ENCODE peak calls at places on chromosome 7, in four cellular contexts. T is psoas muscle, N is heart left ventricle, B is PC-3. X is an unnamed sample. For H3K4me1, the result is how much of the 10 kb centered on the place peaks cover.

GRCh38 chr7:150977382-150978135 is 562 bp downstream of the KCNH2 start:
- DNase-seq in N (no peak), T (no peak), B (no peak), X (peak)

GRCh38 chr7:42155836-42156540 is 81.0 kb downstream of the GLI3 start:
- DNase-seq in T (no peak), N (no peak), B (no peak), X (peak)

GRCh38 chr7:73717991-73718405 is 1.5 kb downstream of the STX1A start:
- DNase-seq in T (no peak), B (peak), N (no peak), X (no peak)

GRCh38 chr7:25851332-25852248 is 300.4 kb upstream of the NFE2L3 start:
- DNase-seq in N (peak), T (peak), B (peak), X (peak)

GRCh38 chr7:139737221-139738100 is 40.3 kb downstream of the HIPK2 start:
- DNase-seq in T (no peak), B (no peak), N (no peak), X (no peak)

GRCh38 chr7:35599642-35600041 is 95.3 kb downstream of the HERPUD2 start:
- DNase-seq in T (no peak), B (no peak), N (no peak), X (no peak)

GRCh38 chr7:16951483-16952080 is 69.8 kb upstream of the AGR3 start:
- DNase-seq in B (peak), T (no peak), N (no peak), X (no peak)

GRCh38 chr7:44581426-44581906 is 565 bp downstream of the TMED4 start:
- DNase-seq in N (peak), B (no peak), T (no peak), X (peak)

GRCh38 chr7:136998495-136998894 is 130.0 kb downstream of the CHRM2 start:
- DNase-seq in T (no peak), B (peak), N (no peak), X (no peak)

GRCh38 chr7:28517206-28517605 is 104.9 kb downstream of the CREB5 start:
- DNase-seq in T (no peak), B (no peak), N (no peak), X (no peak)

GRCh38 chr7:41579961-41580935 is 122.6 kb downstream of the INHBA start:
- DNase-seq in B (peak), T (no peak), N (no peak), X (peak)

GRCh38 chr7:128705891-128706333 is 33.2 kb upstream of the CALU start:
- DNase-seq in T (no peak), B (peak), N (no peak), X (no peak)

GRCh38 chr7:706721-707120 is 19.8 kb upstream of the DNAAF5 start:
- DNase-seq in B (no peak), T (no peak), N (peak), X (no peak)

GRCh38 chr7:15737586-15737985 is 51.1 kb upstream of the MEOX2 start:
- DNase-seq in N (no peak), B (no peak), T (no peak), X (no peak)

GRCh38 chr7:108079291-108080057 is 50.7 kb downstream of the LAMB4 start:
- DNase-seq in T (no peak), B (peak), N (no peak), X (no peak)

GRCh38 chr7:122438492-122438891 is 133.9 kb upstream of the FEZF1 start:
- DNase-seq in T (no peak), B (no peak), N (no peak), X (no peak)

GRCh38 chr7:95693551-95694333 is 78.6 kb upstream of the DYNC1I1 start:
- DNase-seq in T (no peak), B (peak), N (no peak), X (peak)

GRCh38 chr7:131105803-131106680 is 221.6 kb upstream of the MKLN1 start:
- DNase-seq in B (peak), N (peak), T (peak), X (peak)

GRCh38 chr7:18504965-18505364 is 9.4 kb downstream of the HDAC9 start:
- DNase-seq in B (no peak), T (no peak), N (no peak), X (no peak)

GRCh38 chr7:97313900-97314299 is 196.4 kb downstream of the SDHAF3 start:
- DNase-seq in B (no peak), N (no peak), T (no peak), X (no peak)

GRCh38 chr7:91718071-91718470 is 162.4 kb downstream of the MTERF1 start:
- DNase-seq in N (no peak), T (no peak), B (peak), X (no peak)

GRCh38 chr7:46567858-46568257 is 646.8 kb upstream of the IGFBP3 start:
- DNase-seq in T (no peak), N (no peak), B (no peak), X (no peak)

GRCh38 chr7:149772821-149773425 is 465 bp downstream of the ZNF467 start:
- DNase-seq in B (peak), N (no peak), T (no peak), X (peak)

GRCh38 chr7:105364748-105365147 is 24.0 kb downstream of the SRPK2 start:
- DNase-seq in N (no peak), B (no peak), T (no peak), X (no peak)

GRCh38 chr7:6640246-6640721 is 3.2 kb downstream of the ZNF316 start:
- DNase-seq in T (no peak), N (no peak), B (no peak), X (peak)

GRCh38 chr7:137987968-137988367 is 13.9 kb downstream of the CREB3L2 start:
- DNase-seq in T (no peak), B (no peak), N (no peak), X (no peak)

GRCh38 chr7:76048668-76048988 is 722 bp downstream of the MDH2 start:
- DNase-seq in T (peak), N (no peak), B (peak), X (peak)

GRCh38 chr7:50856821-50857220 is 74.1 kb upstream of the GRB10 start:
- DNase-seq in B (no peak), N (no peak), T (no peak), X (no peak)

GRCh38 chr7:139958599-139959380 is 104.0 kb downstream of the PARP12 start:
- DNase-seq in B (no peak), N (no peak), T (no peak), X (no peak)

GRCh38 chr7:84060760-84061261 is 133.8 kb downstream of the SEMA3A start:
- DNase-seq in N (no peak), T (no peak), B (peak), X (no peak)

GRCh38 chr7:73521636-73522080 is 435 bp downstream of the BAZ1B start:
- DNase-seq in T (peak), N (peak), B (peak), X (peak)

GRCh38 chr7:82362129-82362528 is 81.4 kb downstream of the CACNA2D1 start:
- DNase-seq in N (no peak), B (no peak), T (no peak), X (no peak)

GRCh38 chr7:66554326-66554725 is 74.4 kb upstream of the KCTD7 start:
- DNase-seq in B (no peak), N (no peak), T (no peak), X (no peak)

GRCh38 chr7:66556549-66557213 is 72.0 kb upstream of the KCTD7 start:
- DNase-seq in T (no peak), B (no peak), N (no peak), X (no peak)

GRCh38 chr7:66556177-66556548 is 72.5 kb upstream of the KCTD7 start:
- DNase-seq in T (no peak), B (no peak), N (no peak), X (no peak)

GRCh38 chr7:66549466-66549865 is 79.2 kb upstream of the KCTD7 start:
- DNase-seq in T (no peak), N (no peak), B (no peak), X (no peak)

DNA sequence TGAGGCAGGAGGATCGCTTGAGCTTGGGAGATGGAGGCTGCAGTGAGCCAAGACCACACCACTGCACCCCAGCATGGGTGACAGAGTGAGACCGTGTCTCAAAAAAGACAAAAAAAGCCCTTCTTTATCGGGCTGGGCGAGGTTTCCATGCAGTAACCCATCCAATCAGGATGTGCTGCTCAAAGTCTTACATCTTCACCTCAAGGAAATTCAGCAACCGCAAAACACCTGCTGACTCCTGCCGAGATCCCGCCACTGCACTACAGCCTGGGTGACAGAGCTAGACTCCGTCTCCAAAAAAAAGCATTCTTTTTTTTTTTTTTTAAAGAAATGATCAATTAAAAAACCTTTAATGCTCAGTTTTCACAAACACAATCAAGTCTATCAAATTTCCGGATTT is 75.7 kb upstream of the KCTD7 start:
- DNase-seq in N (no peak), B (no peak), T (no peak), X (no peak)
- H3K27ac ChIP-seq in N (no peak), B (peak), T (no peak), X (no peak)

DNA sequence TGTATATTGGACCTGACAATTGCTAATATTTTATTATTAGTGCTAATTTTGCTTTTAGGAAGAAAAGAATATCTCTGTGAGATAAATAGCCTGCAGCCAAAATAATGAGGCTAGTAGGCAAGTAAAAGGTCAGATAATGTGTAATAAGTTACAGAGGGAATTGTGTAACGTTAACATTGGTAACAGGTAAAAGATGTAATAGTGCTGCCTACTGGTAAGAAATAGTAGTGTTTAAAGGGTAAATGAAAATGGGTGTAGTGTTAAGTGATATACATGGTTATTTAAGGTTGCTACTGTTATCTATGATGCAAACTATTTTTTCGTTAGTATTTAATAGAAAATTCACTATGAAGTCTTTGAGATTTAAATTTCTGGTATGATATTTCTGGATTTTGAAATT is 9.2 kb upstream of the FOXP2 start:
- DNase-seq in T (no peak), N (no peak), B (peak), X (peak)
- TF ChIP-seq CTCF in T (peak), N (peak), B (peak), X (peak)

DNA sequence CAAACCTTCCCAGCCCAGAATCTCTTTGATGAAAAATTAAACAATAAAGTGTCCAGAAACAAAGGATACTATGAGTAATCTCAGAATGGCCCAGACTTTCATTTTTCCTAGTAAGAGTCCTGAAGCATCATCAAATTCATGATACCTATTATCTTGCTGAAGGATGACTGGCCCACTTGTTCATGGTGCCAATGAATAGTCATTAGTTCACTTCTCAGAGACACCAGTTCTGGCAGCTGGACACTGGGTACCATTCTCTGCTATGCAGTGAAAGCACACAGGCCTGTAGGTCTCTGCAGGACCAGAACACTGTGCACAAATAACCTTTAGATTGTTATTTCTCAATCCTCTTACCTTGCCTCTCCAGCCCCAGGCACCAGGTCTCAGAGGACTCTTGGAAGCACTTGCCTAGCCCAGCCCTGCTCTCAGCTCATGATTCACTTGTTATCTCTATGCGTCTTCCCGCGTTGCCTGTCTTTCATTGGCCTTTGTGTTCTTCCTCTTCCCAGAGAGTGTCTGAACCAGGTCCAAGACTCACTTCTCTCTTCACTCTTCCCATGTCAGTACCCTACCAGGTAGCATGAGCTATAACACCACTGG is 98.1 kb upstream of the AGBL3 start:
- DNase-seq in N (no peak), B (no peak), T (no peak), X (no peak)
- H3K4me1 ChIP-seq in N (under half), B (under half), T (under half), X (under half)

DNA sequence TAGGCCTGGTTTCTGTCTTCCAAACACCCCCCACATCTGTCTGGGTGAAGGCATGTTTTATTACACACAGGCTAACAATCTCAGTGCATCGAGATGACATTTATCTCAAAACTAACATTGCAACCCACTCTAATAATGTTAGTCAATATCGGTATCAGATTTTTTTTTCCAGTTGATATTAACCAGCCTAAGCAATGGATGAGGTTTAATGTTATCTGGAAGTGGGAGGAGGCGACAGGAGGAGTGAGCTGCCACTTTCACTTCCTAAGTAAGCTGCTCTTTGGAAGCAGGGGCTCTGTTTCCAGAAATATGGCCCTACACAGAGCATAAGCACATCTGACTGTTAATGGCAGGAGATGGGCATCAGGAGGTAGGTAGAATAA is 5.2 kb downstream of the NOD1 start:
- DNase-seq in N (no peak), B (no peak), T (no peak), X (no peak)
- H3K27ac ChIP-seq in N (no peak), B (no peak), T (no peak), X (peak)